ENCODE peak calls at places on chromosomes 6 and 20, in nine cellular contexts. One of them, this sample, is unnamed.

GRCh38 chr6:38640216-38640909 is 634 bp upstream of the BTBD9 start:
- DNase-seq in NCI-H1417: no peak
- DNase-seq in mammary epithelial cell: peak; percentile 2
- DNase-seq in activated CD4-positive, alpha-beta T cell treated with anti-CD3 and anti-CD28 coated beads, Interleukin-2, amount 50 U/mL, for 48 hours: peak; percentile 5
- DNase-seq in ACHN: peak; percentile 66
- DNase-seq in fibroblast of lung: no peak
- DNase-seq in prostate gland: no peak
- DNase-seq in omental fat pad: no peak
- DNase-seq in ELR: peak; percentile 79
- DNase-seq in this sample: no peak

GRCh38 chr6:122347251-122347650 is 52.2 kb upstream of the HSF2 start:
- DNase-seq in NCI-H1417: no peak
- DNase-seq in mammary epithelial cell: no peak
- DNase-seq in activated CD4-positive, alpha-beta T cell treated with anti-CD3 and anti-CD28 coated beads, Interleukin-2, amount 50 U/mL, for 48 hours: no peak
- DNase-seq in ACHN: no peak
- DNase-seq in fibroblast of lung: no peak
- DNase-seq in prostate gland: no peak
- DNase-seq in omental fat pad: no peak
- DNase-seq in ELR: no peak
- DNase-seq in this sample: no peak

GRCh38 chr6:37862415-37862814 is 42.9 kb downstream of the ZFAND3 start:
- DNase-seq in NCI-H1417: no peak
- DNase-seq in mammary epithelial cell: no peak
- DNase-seq in activated CD4-positive, alpha-beta T cell treated with anti-CD3 and anti-CD28 coated beads, Interleukin-2, amount 50 U/mL, for 48 hours: no peak
- DNase-seq in ACHN: no peak
- DNase-seq in fibroblast of lung: no peak
- DNase-seq in prostate gland: no peak
- DNase-seq in omental fat pad: no peak
- DNase-seq in ELR: no peak
- DNase-seq in this sample: no peak

GRCh38 chr6:61555993-61556392 is 730.0 kb downstream of the KHDRBS2 start:
- DNase-seq in NCI-H1417: no peak
- DNase-seq in mammary epithelial cell: no peak
- DNase-seq in activated CD4-positive, alpha-beta T cell treated with anti-CD3 and anti-CD28 coated beads, Interleukin-2, amount 50 U/mL, for 48 hours: no peak
- DNase-seq in ACHN: no peak
- DNase-seq in fibroblast of lung: no peak
- DNase-seq in prostate gland: no peak
- DNase-seq in omental fat pad: no peak
- DNase-seq in ELR: no peak
- DNase-seq in this sample: no peak

GRCh38 chr6:36853325-36853724 is 14.1 kb upstream of the CPNE5 start:
- DNase-seq in NCI-H1417: no peak
- DNase-seq in mammary epithelial cell: peak; percentile 82
- DNase-seq in activated CD4-positive, alpha-beta T cell treated with anti-CD3 and anti-CD28 coated beads, Interleukin-2, amount 50 U/mL, for 48 hours: no peak
- DNase-seq in ACHN: no peak
- DNase-seq in fibroblast of lung: peak; percentile 93
- DNase-seq in prostate gland: peak; percentile 50
- DNase-seq in omental fat pad: no peak
- DNase-seq in ELR: peak; percentile 89
- DNase-seq in this sample: peak; percentile 56

GRCh38 chr6:88380083-88380482 is 213.9 kb upstream of the CNR1 start:
- DNase-seq in NCI-H1417: no peak
- DNase-seq in mammary epithelial cell: peak; percentile 77
- DNase-seq in activated CD4-positive, alpha-beta T cell treated with anti-CD3 and anti-CD28 coated beads, Interleukin-2, amount 50 U/mL, for 48 hours: no peak
- DNase-seq in ACHN: peak; percentile 47
- DNase-seq in fibroblast of lung: peak; percentile 15
- DNase-seq in prostate gland: no peak
- DNase-seq in omental fat pad: peak; percentile 28
- DNase-seq in ELR: peak; percentile 66
- DNase-seq in this sample: peak; percentile 88

GRCh38 chr6:40326689-40327404 is 260.3 kb downstream of the LRFN2 start:
- DNase-seq in NCI-H1417: peak; percentile 46
- DNase-seq in mammary epithelial cell: no peak
- DNase-seq in activated CD4-positive, alpha-beta T cell treated with anti-CD3 and anti-CD28 coated beads, Interleukin-2, amount 50 U/mL, for 48 hours: no peak
- DNase-seq in ACHN: no peak
- DNase-seq in fibroblast of lung: no peak
- DNase-seq in prostate gland: no peak
- DNase-seq in omental fat pad: no peak
- DNase-seq in ELR: no peak
- DNase-seq in this sample: no peak

GRCh38 chr20:12963456-12963855 is 45.3 kb upstream of the SPTLC3 start:
- DNase-seq in NCI-H1417: no peak
- DNase-seq in mammary epithelial cell: no peak
- DNase-seq in activated CD4-positive, alpha-beta T cell treated with anti-CD3 and anti-CD28 coated beads, Interleukin-2, amount 50 U/mL, for 48 hours: no peak
- DNase-seq in ACHN: no peak
- DNase-seq in fibroblast of lung: no peak
- DNase-seq in prostate gland: no peak
- DNase-seq in omental fat pad: no peak
- DNase-seq in ELR: no peak
- DNase-seq in this sample: no peak

This sample was measured in lower leg skin.